ENCODE peak calls at places on chromosomes 5 and 9, in four cellular contexts. One of them, this sample, is unnamed. For H3K4me1, the result is how much of the 10 kb centered on the place peaks cover.

GRCh38 chr5:23216345-23216744 is 291.1 kb upstream of the PRDM9 start:
- DNase-seq in left ventricle myocardium inferior: no peak
- DNase-seq in testis: no peak
- DNase-seq in Peyer's patch: no peak
- DNase-seq in this sample: no peak

GRCh38 chr9:126459546-126459945 is 132.9 kb downstream of the MVB12B start:
- DNase-seq in left ventricle myocardium inferior: no peak
- DNase-seq in testis: no peak
- DNase-seq in Peyer's patch: no peak
- DNase-seq in this sample: no peak

GRCh38 chr9:104851521-104851920 is 76.4 kb downstream of the ABCA1 start:
- DNase-seq in left ventricle myocardium inferior: no peak
- DNase-seq in testis: no peak
- DNase-seq in Peyer's patch: no peak
- DNase-seq in this sample: no peak

GRCh38 chr9:119273325-119273904 is 95.8 kb downstream of the BRINP1 start:
- DNase-seq in left ventricle myocardium inferior: no peak
- DNase-seq in testis: no peak
- DNase-seq in Peyer's patch: no peak
- DNase-seq in this sample: no peak

GRCh38 chr5:33146916-33147315 is 293.8 kb upstream of the TARS1 start:
- DNase-seq in left ventricle myocardium inferior: no peak
- DNase-seq in testis: no peak
- DNase-seq in Peyer's patch: no peak
- DNase-seq in this sample: peak

GRCh38 chr9:78781681-78782080 is 484.8 kb downstream of the PSAT1 start:
- DNase-seq in left ventricle myocardium inferior: no peak
- DNase-seq in testis: no peak
- DNase-seq in Peyer's patch: no peak
- DNase-seq in this sample: peak

GRCh38 chr5:54160329-54160728 is 150.0 kb downstream of the ARL15 start:
- DNase-seq in left ventricle myocardium inferior: no peak
- DNase-seq in testis: no peak
- DNase-seq in Peyer's patch: no peak
- DNase-seq in this sample: no peak

GRCh38 chr5:172172912-172173591 is 15.0 kb downstream of the STK10 start:
- DNase-seq in left ventricle myocardium inferior: peak
- DNase-seq in testis: no peak
- DNase-seq in Peyer's patch: no peak
- DNase-seq in this sample: no peak

GRCh38 chr5:177416334-177416733 is 7.0 kb upstream of the F12 start:
- DNase-seq in left ventricle myocardium inferior: no peak
- DNase-seq in testis: no peak
- DNase-seq in Peyer's patch: no peak
- DNase-seq in this sample: no peak

GRCh38 chr9:13139641-13140171 is 139.8 kb downstream of the MPDZ start:
- DNase-seq in left ventricle myocardium inferior: no peak
- DNase-seq in testis: no peak
- DNase-seq in Peyer's patch: no peak
- DNase-seq in this sample: peak

GRCh38 chr9:33448159-33448511 is 742 bp upstream of the AQP3 start:
- DNase-seq in left ventricle myocardium inferior: no peak
- DNase-seq in testis: no peak
- DNase-seq in Peyer's patch: no peak
- DNase-seq in this sample: peak

GRCh38 chr9:111691686-111692329 is 30.4 kb downstream of the GNG10 start:
- DNase-seq in left ventricle myocardium inferior: no peak
- DNase-seq in testis: no peak
- DNase-seq in Peyer's patch: no peak
- DNase-seq in this sample: peak

GRCh38 chr9:93028448-93029006 is 30.0 kb upstream of the SUSD3 start:
- DNase-seq in left ventricle myocardium inferior: no peak
- DNase-seq in testis: no peak
- DNase-seq in Peyer's patch: peak
- DNase-seq in this sample: no peak

GRCh38 chr9:96345551-96345950 is 38.0 kb downstream of the SLC35D2 start:
- DNase-seq in left ventricle myocardium inferior: no peak
- DNase-seq in testis: no peak
- DNase-seq in Peyer's patch: no peak
- DNase-seq in this sample: no peak

GRCh38 chr9:71663216-71663615 is 105.1 kb downstream of the CEMIP2 start:
- DNase-seq in left ventricle myocardium inferior: no peak
- DNase-seq in testis: no peak
- DNase-seq in Peyer's patch: no peak
- DNase-seq in this sample: no peak

GRCh38 chr9:99126312-99126711 is 21.4 kb downstream of the TGFBR1 start:
- DNase-seq in left ventricle myocardium inferior: no peak
- DNase-seq in testis: no peak
- DNase-seq in Peyer's patch: no peak
- DNase-seq in this sample: peak

GRCh38 chr9:110131499-110131898 is 76.5 kb downstream of the C9orf152 start:
- DNase-seq in left ventricle myocardium inferior: no peak
- DNase-seq in testis: no peak
- DNase-seq in Peyer's patch: no peak
- DNase-seq in this sample: peak

GRCh38 chr5:130912088-130912487 is 253.0 kb downstream of the HINT1 start:
- DNase-seq in left ventricle myocardium inferior: no peak
- DNase-seq in testis: no peak
- DNase-seq in Peyer's patch: no peak
- DNase-seq in this sample: no peak

GRCh38 chr5:126016256-126016655 is 407.0 kb upstream of the GRAMD2B start:
- DNase-seq in left ventricle myocardium inferior: peak
- DNase-seq in testis: peak
- DNase-seq in Peyer's patch: no peak
- DNase-seq in this sample: no peak

GRCh38 chr5:135244620-135245021 is 154.4 kb downstream of the MACROH2A1 start:
- DNase-seq in left ventricle myocardium inferior: no peak
- DNase-seq in testis: no peak
- DNase-seq in Peyer's patch: no peak
- DNase-seq in this sample: no peak
- H3K4me1 ChIP-seq in left ventricle myocardium inferior: under half
- H3K4me1 ChIP-seq in testis: under half
- H3K4me1 ChIP-seq in Peyer's patch: under half
- H3K4me1 ChIP-seq in this sample: under half

DNA sequence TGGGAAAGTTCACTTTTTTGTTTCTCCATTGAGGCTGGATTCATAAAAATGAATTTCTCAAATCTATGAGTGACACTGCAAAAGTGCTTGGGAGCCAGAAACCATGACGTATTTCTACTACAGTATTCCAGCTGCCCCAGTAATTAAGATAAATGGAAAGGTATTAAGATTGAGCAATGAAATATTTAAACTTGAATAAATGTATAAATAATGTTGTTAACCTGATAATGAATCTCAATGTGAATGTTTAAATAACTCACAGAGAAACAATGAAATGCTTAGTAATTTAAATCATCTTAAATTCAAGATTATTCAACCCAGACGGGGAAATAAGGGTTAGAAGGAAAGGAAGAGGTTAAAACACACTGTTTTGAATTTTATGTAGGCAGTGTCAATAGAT is 11.2 kb upstream of the SRP19 start:
- DNase-seq in left ventricle myocardium inferior: no peak
- DNase-seq in testis: no peak
- DNase-seq in Peyer's patch: no peak
- DNase-seq in this sample: no peak
- H3K27ac ChIP-seq in left ventricle myocardium inferior: no peak
- H3K27ac ChIP-seq in testis: no peak
- H3K27ac ChIP-seq in Peyer's patch: no peak
- H3K27ac ChIP-seq in this sample: no peak

GRCh38 chr5:67652212-67652611 is 455.6 kb upstream of the CD180 start:
- DNase-seq in left ventricle myocardium inferior: no peak
- DNase-seq in testis: no peak
- DNase-seq in Peyer's patch: no peak
- DNase-seq in this sample: no peak
- TF ChIP-seq CTCF in left ventricle myocardium inferior: no peak
- TF ChIP-seq CTCF in testis: no peak
- TF ChIP-seq CTCF in Peyer's patch: no peak
- TF ChIP-seq CTCF in this sample: no peak

DNA sequence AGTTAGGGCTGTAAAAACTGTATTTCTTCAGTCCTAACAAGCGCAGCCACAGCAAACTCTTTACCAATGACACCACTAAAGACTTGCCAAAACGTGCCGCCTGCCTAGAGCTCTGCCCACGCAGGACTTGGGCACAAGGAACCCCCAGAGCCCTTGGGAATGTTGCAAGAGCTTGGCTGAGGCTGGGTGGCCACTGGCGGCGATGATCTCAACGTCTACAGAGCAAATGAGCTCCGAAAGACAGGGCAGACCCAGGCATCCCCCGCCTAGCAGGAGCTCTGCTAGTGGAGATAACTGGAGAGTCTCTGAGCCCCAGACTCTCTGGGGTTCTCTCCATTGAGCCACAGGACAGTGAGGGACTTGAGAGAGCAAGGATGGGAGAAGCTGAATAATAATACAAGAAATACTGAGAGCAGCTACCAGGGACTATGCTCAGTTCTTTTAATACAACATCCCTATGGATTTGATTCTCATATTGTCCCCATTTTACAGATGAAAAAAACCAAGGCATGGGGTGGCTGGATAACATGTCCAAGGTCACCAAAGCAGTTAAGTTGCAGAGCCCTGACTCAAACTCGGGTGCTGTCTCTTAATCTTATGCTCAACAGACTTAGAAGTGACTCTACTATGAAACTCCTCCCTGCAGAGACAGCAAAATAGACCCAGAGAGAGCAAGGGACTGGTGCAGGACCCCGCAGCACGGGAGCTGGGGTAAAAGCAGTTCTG is 32.5 kb downstream of the SHB start:
- DNase-seq in left ventricle myocardium inferior: no peak
- DNase-seq in testis: peak
- DNase-seq in Peyer's patch: no peak
- DNase-seq in this sample: no peak
- H3K4me1 ChIP-seq in left ventricle myocardium inferior: half or more
- H3K4me1 ChIP-seq in testis: under half
- H3K4me1 ChIP-seq in Peyer's patch: under half
- H3K4me1 ChIP-seq in this sample: under half

GRCh38 chr9:5264219-5264595 is 33.0 kb downstream of the INSL4 start:
- DNase-seq in left ventricle myocardium inferior: no peak
- DNase-seq in testis: no peak
- DNase-seq in Peyer's patch: no peak
- DNase-seq in this sample: no peak
- H3K27ac ChIP-seq in left ventricle myocardium inferior: no peak
- H3K27ac ChIP-seq in testis: no peak
- H3K27ac ChIP-seq in Peyer's patch: no peak
- H3K27ac ChIP-seq in this sample: no peak

GRCh38 chr5:134224905-134225779 is 731 bp downstream of the PPP2CA start:
- DNase-seq in left ventricle myocardium inferior: peak
- DNase-seq in testis: peak
- DNase-seq in Peyer's patch: peak
- DNase-seq in this sample: peak
- TF ChIP-seq CTCF in left ventricle myocardium inferior: peak
- TF ChIP-seq CTCF in testis: no peak
- TF ChIP-seq CTCF in Peyer's patch: peak
- TF ChIP-seq CTCF in this sample: peak

DNA sequence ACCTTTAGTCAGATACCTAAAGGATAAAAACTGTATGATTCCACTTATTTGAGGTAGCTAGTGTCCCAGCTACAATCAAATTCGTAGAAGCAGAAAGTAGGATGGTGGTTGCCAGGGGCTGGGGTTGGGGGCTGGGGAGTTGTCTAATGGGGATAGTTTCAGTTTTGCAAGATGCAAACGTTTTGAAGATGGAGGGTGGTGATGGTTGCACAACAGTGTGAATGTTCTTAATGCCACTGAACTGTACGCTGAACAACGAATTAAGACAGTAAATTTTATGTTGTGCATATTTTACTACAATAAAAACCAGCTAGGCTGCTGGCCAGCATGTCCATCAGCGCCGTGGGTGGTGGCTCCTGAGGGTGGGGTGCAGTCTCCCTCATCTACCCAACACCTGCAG is 137.8 kb downstream of the GADD45G start:
- DNase-seq in left ventricle myocardium inferior: no peak
- DNase-seq in testis: no peak
- DNase-seq in Peyer's patch: no peak
- DNase-seq in this sample: no peak
- H3K4me1 ChIP-seq in left ventricle myocardium inferior: under half
- H3K4me1 ChIP-seq in testis: under half
- H3K4me1 ChIP-seq in Peyer's patch: under half
- H3K4me1 ChIP-seq in this sample: under half

DNA sequence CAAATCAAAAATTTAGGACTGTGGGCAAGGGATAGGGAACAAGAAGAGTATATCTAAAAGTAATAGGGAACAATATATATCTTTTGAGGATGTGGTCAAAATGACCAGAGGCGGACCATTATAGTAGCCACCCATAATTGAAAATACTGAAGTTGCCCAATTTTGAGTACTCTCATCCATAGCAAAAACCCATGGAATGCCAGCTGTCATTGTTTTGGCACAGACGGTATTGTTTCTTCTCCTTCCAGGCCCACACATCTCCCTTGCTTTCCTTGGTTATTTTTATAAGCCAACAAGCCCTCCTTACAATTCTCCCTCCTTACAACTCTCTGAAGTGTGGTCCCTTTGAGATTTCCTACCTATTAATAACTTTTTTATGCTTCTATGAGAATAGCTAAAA is 50.4 kb upstream of the RGMB start:
- DNase-seq in left ventricle myocardium inferior: no peak
- DNase-seq in testis: no peak
- DNase-seq in Peyer's patch: no peak
- DNase-seq in this sample: no peak
- H3K27ac ChIP-seq in left ventricle myocardium inferior: no peak
- H3K27ac ChIP-seq in testis: no peak
- H3K27ac ChIP-seq in Peyer's patch: no peak
- H3K27ac ChIP-seq in this sample: no peak